ENCODE peak calls at places on chromosomes 12 and 14, in five cellular contexts. One of them, this sample, is unnamed.

GRCh38 chr14:48584031-48584430 is 908.6 kb upstream of the MDGA2 start:
- DNase-seq in stomach: no peak
- DNase-seq in amniotic stem cell: no peak
- DNase-seq in activated naive CD4-positive, alpha-beta T cell treated with Interleukin-2 at 50 U/mL for 16 hours: no peak
- DNase-seq in left lung: no peak
- DNase-seq in this sample: peak; percentile 88

GRCh38 chr14:95533391-95533821 is 1.4 kb upstream of the GLRX5 start:
- DNase-seq in stomach: no peak
- DNase-seq in activated naive CD4-positive, alpha-beta T cell treated with Interleukin-2 at 50 U/mL for 16 hours: no peak
- DNase-seq in amniotic stem cell: no peak
- DNase-seq in left lung: no peak
- DNase-seq in this sample: peak; percentile 65

GRCh38 chr12:5889381-5890047 is 55.5 kb downstream of the ANO2 start:
- DNase-seq in amniotic stem cell: no peak
- DNase-seq in activated naive CD4-positive, alpha-beta T cell treated with Interleukin-2 at 50 U/mL for 16 hours: no peak
- DNase-seq in stomach: no peak
- DNase-seq in left lung: no peak
- DNase-seq in this sample: no peak

GRCh38 chr12:58509116-58509885 is 411.0 kb downstream of the LRIG3 start:
- DNase-seq in activated naive CD4-positive, alpha-beta T cell treated with Interleukin-2 at 50 U/mL for 16 hours: no peak
- DNase-seq in left lung: no peak
- DNase-seq in stomach: no peak
- DNase-seq in amniotic stem cell: no peak
- DNase-seq in this sample: peak; percentile 91

GRCh38 chr12:188910-189621 is 24.9 kb downstream of the SLC6A12 start:
- DNase-seq in activated naive CD4-positive, alpha-beta T cell treated with Interleukin-2 at 50 U/mL for 16 hours: peak; percentile 24
- DNase-seq in stomach: peak; percentile 57
- DNase-seq in left lung: no peak
- DNase-seq in amniotic stem cell: peak; percentile 25
- DNase-seq in this sample: peak; percentile 45

GRCh38 chr14:91354979-91355685 is 62.5 kb downstream of the CCDC88C start:
- DNase-seq in stomach: no peak
- DNase-seq in amniotic stem cell: no peak
- DNase-seq in activated naive CD4-positive, alpha-beta T cell treated with Interleukin-2 at 50 U/mL for 16 hours: peak; percentile 66
- DNase-seq in left lung: no peak
- DNase-seq in this sample: no peak

GRCh38 chr12:111288771-111289170 is 80.1 kb downstream of the PHETA1 start:
- DNase-seq in stomach: no peak
- DNase-seq in left lung: no peak
- DNase-seq in amniotic stem cell: no peak
- DNase-seq in activated naive CD4-positive, alpha-beta T cell treated with Interleukin-2 at 50 U/mL for 16 hours: no peak
- DNase-seq in this sample: no peak

GRCh38 chr12:48021485-48022179 is 17.4 kb upstream of the COL2A1 start:
- DNase-seq in stomach: peak; percentile 55
- DNase-seq in amniotic stem cell: no peak
- DNase-seq in left lung: peak; percentile 53
- DNase-seq in activated naive CD4-positive, alpha-beta T cell treated with Interleukin-2 at 50 U/mL for 16 hours: no peak
- DNase-seq in this sample: no peak

GRCh38 chr14:76920572-76921175 is 94.5 kb downstream of the LRRC74A start:
- DNase-seq in activated naive CD4-positive, alpha-beta T cell treated with Interleukin-2 at 50 U/mL for 16 hours: no peak
- DNase-seq in stomach: no peak
- DNase-seq in left lung: no peak
- DNase-seq in amniotic stem cell: no peak
- DNase-seq in this sample: no peak

GRCh38 chr14:24237463-24237955 is 4.8 kb downstream of the GMPR2 start:
- DNase-seq in activated naive CD4-positive, alpha-beta T cell treated with Interleukin-2 at 50 U/mL for 16 hours: no peak
- DNase-seq in left lung: no peak
- DNase-seq in stomach: no peak
- DNase-seq in amniotic stem cell: no peak
- DNase-seq in this sample: no peak

GRCh38 chr12:5227722-5228274 is 184.1 kb downstream of the KCNA5 start:
- DNase-seq in amniotic stem cell: no peak
- DNase-seq in activated naive CD4-positive, alpha-beta T cell treated with Interleukin-2 at 50 U/mL for 16 hours: no peak
- DNase-seq in left lung: no peak
- DNase-seq in stomach: no peak
- DNase-seq in this sample: no peak

GRCh38 chr12:1972856-1973317 is 31.4 kb downstream of the DCP1B start:
- DNase-seq in left lung: no peak
- DNase-seq in activated naive CD4-positive, alpha-beta T cell treated with Interleukin-2 at 50 U/mL for 16 hours: no peak
- DNase-seq in stomach: no peak
- DNase-seq in amniotic stem cell: no peak
- DNase-seq in this sample: peak; percentile 63

GRCh38 chr14:75257241-75257640 is 21.4 kb upstream of the FOS start:
- DNase-seq in activated naive CD4-positive, alpha-beta T cell treated with Interleukin-2 at 50 U/mL for 16 hours: no peak
- DNase-seq in left lung: no peak
- DNase-seq in amniotic stem cell: no peak
- DNase-seq in stomach: no peak
- DNase-seq in this sample: peak; percentile 37

GRCh38 chr12:126191037-126191891 is 1126.0 kb downstream of the AACS start:
- DNase-seq in left lung: peak; percentile 43
- DNase-seq in stomach: no peak
- DNase-seq in amniotic stem cell: no peak
- DNase-seq in activated naive CD4-positive, alpha-beta T cell treated with Interleukin-2 at 50 U/mL for 16 hours: no peak
- DNase-seq in this sample: no peak

GRCh38 chr12:57890191-57891120 is 43.9 kb upstream of the CTDSP2 start:
- DNase-seq in activated naive CD4-positive, alpha-beta T cell treated with Interleukin-2 at 50 U/mL for 16 hours: no peak
- DNase-seq in amniotic stem cell: no peak
- DNase-seq in stomach: no peak
- DNase-seq in left lung: no peak
- DNase-seq in this sample: peak; percentile 55

GRCh38 chr12:50924439-50925341 is 27.7 kb upstream of the HIGD1C start:
- DNase-seq in amniotic stem cell: no peak
- DNase-seq in stomach: peak; percentile 95
- DNase-seq in activated naive CD4-positive, alpha-beta T cell treated with Interleukin-2 at 50 U/mL for 16 hours: no peak
- DNase-seq in left lung: peak; percentile 90
- DNase-seq in this sample: peak; percentile 86

GRCh38 chr14:73785834-73786631 is 65.6 kb upstream of the PTGR2 start:
- DNase-seq in left lung: peak; percentile 83
- DNase-seq in stomach: peak; percentile 79
- DNase-seq in amniotic stem cell: peak; percentile 65
- DNase-seq in activated naive CD4-positive, alpha-beta T cell treated with Interleukin-2 at 50 U/mL for 16 hours: peak; percentile 62
- DNase-seq in this sample: peak; percentile 96

GRCh38 chr14:96103075-96103474 is 63.9 kb downstream of the C14orf132 start:
- DNase-seq in amniotic stem cell: no peak
- DNase-seq in stomach: no peak
- DNase-seq in left lung: no peak
- DNase-seq in activated naive CD4-positive, alpha-beta T cell treated with Interleukin-2 at 50 U/mL for 16 hours: no peak
- DNase-seq in this sample: no peak

GRCh38 chr12:12398026-12398859 is 41.4 kb downstream of the BORCS5 start:
- DNase-seq in left lung: peak; percentile 76
- DNase-seq in activated naive CD4-positive, alpha-beta T cell treated with Interleukin-2 at 50 U/mL for 16 hours: no peak
- DNase-seq in amniotic stem cell: peak; percentile 76
- DNase-seq in stomach: no peak
- DNase-seq in this sample: peak; percentile 97

GRCh38 chr12:76246611-76247010 is 101.6 kb downstream of the BBS10 start:
- DNase-seq in amniotic stem cell: no peak
- DNase-seq in activated naive CD4-positive, alpha-beta T cell treated with Interleukin-2 at 50 U/mL for 16 hours: no peak
- DNase-seq in left lung: no peak
- DNase-seq in stomach: no peak
- DNase-seq in this sample: no peak

This sample was measured in IMR-90.